ENCODE peak calls at places on chromosome 6, in eight cellular contexts. Z, O, Y, C, B, A, F and N are unnamed samples.

GRCh38 chr6:53682654-53683053 is 17.1 kb upstream of the KLHL31 start:
- DNase-seq in Z (no peak), Y (no peak), B (no peak), A (no peak), O (no peak), F (no peak), C (no peak), N (no peak)

GRCh38 chr6:132063738-132064137 is 112.6 kb upstream of the CCN2 start:
- DNase-seq in Z (no peak), O (peak; percentile 15), A (peak; percentile 47), B (no peak), Y (peak; percentile 49), C (peak; percentile 91), F (no peak), N (peak; percentile 50)

GRCh38 chr6:125197795-125198269 is 44.3 kb downstream of the TPD52L1 start:
- DNase-seq in F (no peak), A (no peak), Y (peak; percentile 84), B (peak; percentile 13), Z (no peak), O (peak; percentile 96), C (peak; percentile 78), N (peak; percentile 19)

GRCh38 chr6:121608270-121608669 is 172.8 kb downstream of the GJA1 start:
- DNase-seq in A (no peak), F (no peak), O (no peak), B (no peak), Z (no peak), Y (no peak), C (peak; percentile 55), N (no peak)

GRCh38 chr6:23754197-23754596 is 371.8 kb upstream of the NRSN1 start:
- DNase-seq in F (no peak), A (no peak), Z (no peak), O (no peak), C (no peak), Y (no peak), B (no peak), N (no peak)

GRCh38 chr6:151652338-151652737 is 155.1 kb upstream of the ESR1 start:
- DNase-seq in Y (no peak), O (no peak), B (no peak), Z (no peak), A (no peak), F (no peak), C (no peak), N (no peak)

GRCh38 chr6:48036316-48036715 is 74.7 kb downstream of the PTCHD4 start:
- DNase-seq in C (peak; percentile 84), Y (no peak), F (no peak), O (no peak), B (no peak), Z (no peak), A (no peak), N (no peak)

GRCh38 chr6:81476881-81477280 is 275.6 kb downstream of the TENT5A start:
- DNase-seq in O (no peak), Z (no peak), Y (no peak), F (no peak), C (peak; percentile 82), B (no peak), A (no peak), N (no peak)

GRCh38 chr6:64301307-64302236 is 666.0 kb downstream of the PHF3 start:
- DNase-seq in C (no peak), O (no peak), Z (no peak), F (no peak), Y (no peak), B (no peak), A (no peak), N (no peak)

GRCh38 chr6:48893048-48893447 is 570.0 kb downstream of the MMUT start:
- DNase-seq in O (no peak), C (no peak), Y (no peak), A (no peak), B (no peak), Z (no peak), F (no peak), N (no peak)

GRCh38 chr6:27986928-27987725 is 30.1 kb downstream of the OR2B6 start:
- DNase-seq in Y (no peak), B (no peak), O (no peak), A (no peak), F (no peak), C (no peak), Z (no peak), N (no peak)

GRCh38 chr6:2257358-2257757 is 12.0 kb upstream of the GMDS start:
- DNase-seq in C (peak; percentile 20), B (no peak), Z (no peak), F (no peak), Y (no peak), O (no peak), A (no peak), N (peak; percentile 18)

GRCh38 chr6:150058986-150059385 is 9.9 kb downstream of the ULBP3 start:
- DNase-seq in Y (no peak), A (no peak), B (no peak), F (no peak), O (no peak), Z (no peak), C (no peak), N (no peak)

GRCh38 chr6:34146021-34146782 is at the start of gene GRM4:
- DNase-seq in A (no peak), Y (peak; percentile 9), B (no peak), C (no peak), F (no peak), Z (no peak), O (no peak), N (no peak)

GRCh38 chr6:99894815-99895214 is 99.2 kb downstream of the MCHR2 start:
- DNase-seq in F (no peak), Y (no peak), O (no peak), A (no peak), C (no peak), B (no peak), Z (no peak), N (no peak)

GRCh38 chr6:20875369-20875963 is 341.2 kb downstream of the CDKAL1 start:
- DNase-seq in Y (no peak), F (no peak), Z (peak; percentile 8), C (peak; percentile 77), A (peak; percentile 18), B (peak; percentile 21), O (no peak), N (peak; percentile 56)

GRCh38 chr6:108765495-108765894 is 82.7 kb upstream of the ARMC2 start:
- DNase-seq in F (no peak), B (no peak), O (no peak), A (no peak), Z (no peak), Y (no peak), C (no peak), N (no peak)

GRCh38 chr6:149852881-149853280 is 11.3 kb downstream of the LRP11 start:
- DNase-seq in A (no peak), Z (no peak), F (no peak), B (no peak), C (no peak), O (no peak), Y (no peak), N (no peak)

GRCh38 chr6:140366991-140367390 is 992.5 kb upstream of the CITED2 start:
- DNase-seq in Z (no peak), F (no peak), A (peak; percentile 82), C (peak; percentile 83), Y (no peak), B (no peak), O (no peak), N (peak; percentile 30)

GRCh38 chr6:501891-502601 is 110.5 kb downstream of the IRF4 start:
- DNase-seq in Z (no peak), B (no peak), Y (no peak), C (no peak), F (peak; percentile 5), A (no peak), O (no peak), N (peak; percentile 4)

DNA sequence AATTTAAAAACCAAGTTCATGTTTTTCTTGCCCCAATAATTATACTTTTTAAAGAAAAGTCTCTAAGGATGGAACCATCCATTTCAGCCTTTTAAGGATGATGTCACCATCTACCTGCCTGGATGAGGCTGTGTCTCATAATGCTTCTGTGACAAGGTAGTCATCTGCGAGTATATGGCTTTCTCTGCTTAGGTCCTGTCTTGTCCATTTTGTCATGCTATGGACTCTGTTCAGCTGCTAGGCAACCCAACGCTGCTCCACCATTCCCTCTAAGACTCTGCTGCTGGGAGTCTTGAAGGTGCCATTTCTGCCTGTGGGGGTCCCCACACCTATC is 459.8 kb upstream of the RUNX2 start:
- DNase-seq in B (no peak), A (no peak), Z (no peak), Y (no peak), C (no peak), F (no peak), O (no peak), N (no peak)
- TF ChIP-seq CTCF in B (no peak), A (no peak), Z (no peak), Y (no peak), C (no peak), F (no peak), O (no peak), N (no peak)

GRCh38 chr6:168150551-168151444 is 71.8 kb upstream of the FRMD1 start:
- DNase-seq in F (no peak), Y (no peak), C (no peak), O (no peak), A (no peak), B (peak; percentile 46), Z (peak; percentile 31), N (peak; percentile 34)
- TF ChIP-seq CTCF in F (no peak), Y (peak; percentile 47), C (peak; percentile 27), O (peak; percentile 11), A (no peak), B (no peak), Z (peak; percentile 70), N (peak; percentile 38)

DNA sequence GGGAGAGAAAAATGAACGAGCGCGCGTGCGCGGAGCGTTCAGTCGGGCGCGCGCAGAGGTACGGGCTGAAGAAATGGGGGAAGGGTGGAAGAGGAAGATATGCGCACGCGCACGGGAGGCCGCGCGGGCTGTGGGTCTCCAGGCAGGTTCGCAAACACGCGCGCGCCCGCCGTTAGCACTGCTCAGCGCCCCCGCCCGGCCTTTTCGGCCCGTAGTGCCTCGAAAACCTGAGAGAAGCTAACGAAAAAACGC is 393 bp downstream of the BCLAF1 start:
- DNase-seq in Y (peak; percentile 93), F (peak; percentile 86), C (peak; percentile 95), Z (peak; percentile 88), A (peak; percentile 72), O (peak; percentile 91), B (peak; percentile 93), N (peak; percentile 87)
- TF ChIP-seq CTCF in Y (no peak), F (no peak), C (no peak), Z (no peak), A (no peak), O (no peak), B (no peak), N (no peak)

DNA sequence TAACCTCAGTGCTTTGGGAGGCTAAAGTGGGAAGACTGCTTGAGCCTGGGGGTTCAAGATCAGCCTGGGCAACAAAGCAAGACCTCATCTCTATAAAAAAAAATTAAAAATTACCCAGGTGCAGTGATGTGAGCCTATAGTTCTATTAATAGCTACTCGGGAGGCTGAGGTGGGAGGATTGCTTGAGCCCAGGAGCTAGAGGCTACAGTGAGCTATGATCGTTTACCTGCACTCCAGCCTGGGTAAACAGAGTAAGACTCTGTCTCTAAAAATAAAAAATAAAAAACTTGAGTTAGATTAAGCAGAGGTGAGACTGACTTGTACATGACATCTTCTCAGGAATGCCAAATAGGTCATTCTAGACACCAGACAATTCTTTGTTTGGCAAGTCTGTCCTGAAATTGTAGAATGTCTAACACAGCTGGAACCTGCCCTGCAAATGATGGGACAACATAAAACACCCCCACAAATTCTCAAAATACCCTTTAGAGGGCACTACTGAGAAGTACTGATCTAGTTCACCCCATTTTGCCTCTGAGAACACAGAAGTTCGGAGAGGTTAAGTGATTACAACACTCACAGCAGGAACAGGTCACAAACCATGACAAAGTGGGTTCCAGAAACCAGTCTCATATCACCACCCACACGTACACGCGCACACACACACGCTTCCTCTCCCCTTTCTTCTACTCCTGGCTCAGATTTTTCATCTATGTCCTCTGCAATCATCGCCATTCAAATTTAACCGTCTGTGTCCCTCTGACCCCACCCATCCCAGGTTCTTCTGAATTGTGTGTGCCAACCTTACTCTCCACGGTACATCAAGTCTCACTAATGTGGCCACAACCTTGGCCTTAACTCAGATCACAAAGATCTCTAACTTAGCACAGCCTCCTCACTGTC is 38.3 kb downstream of the ARHGAP18 start:
- DNase-seq in A (no peak), F (no peak), C (no peak), Y (no peak), O (peak; percentile 60), Z (no peak), B (no peak), N (no peak)
- TF ChIP-seq CTCF in A (no peak), F (peak; percentile 55), C (no peak), Y (no peak), O (peak; percentile 14), Z (no peak), B (no peak), N (peak; percentile 31)